ENCODE peak calls at places on chromosome 12, in nine cellular contexts. Y, K, H, L, E, I, O, B and M are unnamed samples.

GRCh38 chr12:71157601-71158233 is at the start of gene TSPAN8:
- DNase-seq in Y (no peak), K (no peak), H (no peak), L (no peak), E (no peak), I (no peak), O (no peak), B (no peak), M (no peak)

GRCh38 chr12:105256921-105257320 is 20.9 kb upstream of the APPL2 start:
- DNase-seq in Y (no peak), K (no peak), H (no peak), L (no peak), E (no peak), I (peak), O (no peak), B (no peak), M (no peak)

GRCh38 chr12:26566670-26567069 is 266.3 kb downstream of the ITPR2 start:
- DNase-seq in Y (no peak), K (no peak), H (no peak), L (no peak), E (no peak), I (no peak), O (no peak), B (no peak), M (no peak)

GRCh38 chr12:123761841-123762714 is at the start of gene DNAH10:
- DNase-seq in Y (no peak), K (peak), H (peak), L (no peak), E (peak), I (no peak), O (no peak), B (peak), M (peak)

GRCh38 chr12:102429755-102430154 is 50.6 kb downstream of the IGF1 start:
- DNase-seq in Y (no peak), K (no peak), H (no peak), L (no peak), E (no peak), I (no peak), O (no peak), B (no peak), M (no peak)

GRCh38 chr12:75455839-75456238 is 24.7 kb upstream of the GLIPR1 start:
- DNase-seq in Y (no peak), K (no peak), H (no peak), L (no peak), E (no peak), I (no peak), O (no peak), B (no peak), M (no peak)

GRCh38 chr12:68792952-68793351 is 15.0 kb upstream of the MDM2 start:
- DNase-seq in Y (peak), K (no peak), H (no peak), L (no peak), E (no peak), I (no peak), O (no peak), B (no peak), M (no peak)

GRCh38 chr12:14426792-14427191 is 61.3 kb downstream of the ATF7IP start:
- DNase-seq in Y (no peak), K (no peak), H (no peak), L (no peak), E (no peak), I (no peak), O (no peak), B (no peak), M (no peak)

GRCh38 chr12:46212108-46212982 is 56.5 kb downstream of the SLC38A1 start:
- DNase-seq in Y (peak), K (no peak), H (no peak), L (no peak), E (no peak), I (no peak), O (no peak), B (no peak), M (no peak)

GRCh38 chr12:52542157-52542556 is 10.8 kb downstream of the KRT71 start:
- DNase-seq in Y (no peak), K (no peak), H (no peak), L (no peak), E (no peak), I (no peak), O (no peak), B (no peak), M (no peak)

GRCh38 chr12:6438345-6438744 is 6.4 kb upstream of the CD27 start:
- DNase-seq in Y (no peak), K (no peak), H (no peak), L (no peak), E (no peak), I (no peak), O (no peak), B (no peak), M (no peak)

GRCh38 chr12:93453633-93454032 is 11.9 kb upstream of the UBE2N start:
- DNase-seq in Y (no peak), K (no peak), H (no peak), L (no peak), E (no peak), I (no peak), O (no peak), B (no peak), M (no peak)

GRCh38 chr12:56661560-56661959 is 15.8 kb upstream of the ATP5F1B start:
- DNase-seq in Y (no peak), K (no peak), H (no peak), L (no peak), E (no peak), I (no peak), O (no peak), B (no peak), M (no peak)

GRCh38 chr12:32139064-32139421 is 32.4 kb downstream of the BICD1 start:
- DNase-seq in Y (no peak), K (no peak), H (peak), L (no peak), E (peak), I (no peak), O (peak), B (no peak), M (peak)